ENCODE peak calls at places on chromosomes 7 and 10, in seven cellular contexts. One of them, this sample, is unnamed.

GRCh38 chr7:158759749-158760444 is 55.3 kb upstream of the NCAPG2 start:
- DNase-seq in H4: no peak
- DNase-seq in brain pericyte: no peak
- DNase-seq in Panc1: no peak
- DNase-seq in activated T-cell treated with anti-CD3 and anti-CD28 coated beads, Interleukin-2, amount 50 U/mL, for 72 hours: no peak
- DNase-seq in GM04504: no peak
- DNase-seq in KBM-7: no peak
- DNase-seq in this sample: no peak

GRCh38 chr10:112311481-112311880 is 28.3 kb downstream of the TECTB start:
- DNase-seq in H4: no peak
- DNase-seq in brain pericyte: no peak
- DNase-seq in activated T-cell treated with anti-CD3 and anti-CD28 coated beads, Interleukin-2, amount 50 U/mL, for 72 hours: no peak
- DNase-seq in KBM-7: no peak
- DNase-seq in GM04504: no peak
- DNase-seq in Panc1: no peak
- DNase-seq in this sample: no peak

GRCh38 chr7:112422842-112423496 is 27.3 kb upstream of the IFRD1 start:
- DNase-seq in KBM-7: peak; percentile 78
- DNase-seq in brain pericyte: peak; percentile 68
- DNase-seq in Panc1: no peak
- DNase-seq in H4: peak; percentile 89
- DNase-seq in GM04504: peak; percentile 92
- DNase-seq in activated T-cell treated with anti-CD3 and anti-CD28 coated beads, Interleukin-2, amount 50 U/mL, for 72 hours: peak; percentile 18
- DNase-seq in this sample: peak; percentile 37

GRCh38 chr7:149662591-149663095 is 110.7 kb downstream of the ZNF467 start:
- DNase-seq in GM04504: peak; percentile 24
- DNase-seq in brain pericyte: no peak
- DNase-seq in KBM-7: peak; percentile 92
- DNase-seq in H4: peak; percentile 40
- DNase-seq in activated T-cell treated with anti-CD3 and anti-CD28 coated beads, Interleukin-2, amount 50 U/mL, for 72 hours: peak; percentile 75
- DNase-seq in Panc1: peak; percentile 43
- DNase-seq in this sample: peak; percentile 76

GRCh38 chr10:95566121-95566520 is 5.0 kb upstream of the SORBS1 start:
- DNase-seq in activated T-cell treated with anti-CD3 and anti-CD28 coated beads, Interleukin-2, amount 50 U/mL, for 72 hours: no peak
- DNase-seq in KBM-7: no peak
- DNase-seq in GM04504: no peak
- DNase-seq in brain pericyte: no peak
- DNase-seq in Panc1: no peak
- DNase-seq in H4: no peak
- DNase-seq in this sample: no peak

GRCh38 chr7:68807681-68808080 is 790.6 kb upstream of the AUTS2 start:
- DNase-seq in activated T-cell treated with anti-CD3 and anti-CD28 coated beads, Interleukin-2, amount 50 U/mL, for 72 hours: no peak
- DNase-seq in KBM-7: no peak
- DNase-seq in H4: no peak
- DNase-seq in Panc1: no peak
- DNase-seq in brain pericyte: no peak
- DNase-seq in GM04504: no peak
- DNase-seq in this sample: no peak

GRCh38 chr7:66921918-66922486 is 977 bp downstream of the TMEM248 start:
- DNase-seq in KBM-7: peak; percentile 53
- DNase-seq in GM04504: no peak
- DNase-seq in brain pericyte: no peak
- DNase-seq in H4: no peak
- DNase-seq in Panc1: no peak
- DNase-seq in activated T-cell treated with anti-CD3 and anti-CD28 coated beads, Interleukin-2, amount 50 U/mL, for 72 hours: peak; percentile 10
- DNase-seq in this sample: peak; percentile 20

GRCh38 chr10:72261323-72262018 is 12.3 kb upstream of the DDIT4 start:
- DNase-seq in activated T-cell treated with anti-CD3 and anti-CD28 coated beads, Interleukin-2, amount 50 U/mL, for 72 hours: peak; percentile 85
- DNase-seq in KBM-7: no peak
- DNase-seq in H4: no peak
- DNase-seq in Panc1: no peak
- DNase-seq in brain pericyte: no peak
- DNase-seq in GM04504: no peak
- DNase-seq in this sample: peak; percentile 73

GRCh38 chr10:14838582-14839304 is 637 bp downstream of the HSPA14 start:
- DNase-seq in Panc1: no peak
- DNase-seq in KBM-7: peak; percentile 40
- DNase-seq in brain pericyte: no peak
- DNase-seq in H4: no peak
- DNase-seq in GM04504: no peak
- DNase-seq in activated T-cell treated with anti-CD3 and anti-CD28 coated beads, Interleukin-2, amount 50 U/mL, for 72 hours: peak; percentile 30
- DNase-seq in this sample: peak; percentile 45

GRCh38 chr10:116974442-116975005 is 30.5 kb downstream of the SHTN1 start:
- DNase-seq in brain pericyte: no peak
- DNase-seq in H4: peak; percentile 53
- DNase-seq in Panc1: no peak
- DNase-seq in activated T-cell treated with anti-CD3 and anti-CD28 coated beads, Interleukin-2, amount 50 U/mL, for 72 hours: no peak
- DNase-seq in KBM-7: no peak
- DNase-seq in GM04504: peak; percentile 37
- DNase-seq in this sample: no peak

GRCh38 chr10:103153765-103154197 is 39.3 kb downstream of the NT5C2 start:
- DNase-seq in activated T-cell treated with anti-CD3 and anti-CD28 coated beads, Interleukin-2, amount 50 U/mL, for 72 hours: no peak
- DNase-seq in H4: peak; percentile 11
- DNase-seq in GM04504: no peak
- DNase-seq in Panc1: no peak
- DNase-seq in KBM-7: no peak
- DNase-seq in brain pericyte: no peak
- DNase-seq in this sample: no peak

GRCh38 chr10:32331606-32332005 is 15.4 kb downstream of the EPC1 start:
- DNase-seq in Panc1: no peak
- DNase-seq in brain pericyte: no peak
- DNase-seq in KBM-7: no peak
- DNase-seq in activated T-cell treated with anti-CD3 and anti-CD28 coated beads, Interleukin-2, amount 50 U/mL, for 72 hours: no peak
- DNase-seq in H4: no peak
- DNase-seq in GM04504: no peak
- DNase-seq in this sample: no peak

GRCh38 chr7:121006731-121007315 is 18.3 kb downstream of the CPED1 start:
- DNase-seq in H4: no peak
- DNase-seq in Panc1: no peak
- DNase-seq in brain pericyte: no peak
- DNase-seq in KBM-7: peak; percentile 28
- DNase-seq in activated T-cell treated with anti-CD3 and anti-CD28 coated beads, Interleukin-2, amount 50 U/mL, for 72 hours: no peak
- DNase-seq in GM04504: no peak
- DNase-seq in this sample: no peak

GRCh38 chr7:1193593-1194424 is 33.8 kb upstream of the ZFAND2A start:
- DNase-seq in KBM-7: peak; percentile 41
- DNase-seq in brain pericyte: no peak
- DNase-seq in activated T-cell treated with anti-CD3 and anti-CD28 coated beads, Interleukin-2, amount 50 U/mL, for 72 hours: peak; percentile 44
- DNase-seq in H4: peak; percentile 84
- DNase-seq in Panc1: no peak
- DNase-seq in GM04504: no peak
- DNase-seq in this sample: peak; percentile 53

GRCh38 chr7:43872401-43873165 is 3.3 kb upstream of the MRPS24 start:
- DNase-seq in GM04504: peak; percentile 83
- DNase-seq in KBM-7: no peak
- DNase-seq in brain pericyte: no peak
- DNase-seq in Panc1: no peak
- DNase-seq in H4: peak; percentile 89
- DNase-seq in activated T-cell treated with anti-CD3 and anti-CD28 coated beads, Interleukin-2, amount 50 U/mL, for 72 hours: no peak
- DNase-seq in this sample: no peak

GRCh38 chr10:83592337-83592935 is 546.9 kb upstream of the GHITM start:
- DNase-seq in Panc1: no peak
- DNase-seq in activated T-cell treated with anti-CD3 and anti-CD28 coated beads, Interleukin-2, amount 50 U/mL, for 72 hours: no peak
- DNase-seq in H4: no peak
- DNase-seq in KBM-7: no peak
- DNase-seq in brain pericyte: no peak
- DNase-seq in GM04504: no peak
- DNase-seq in this sample: no peak

GRCh38 chr7:137820677-137821420 is 25.9 kb downstream of the DGKI start:
- DNase-seq in KBM-7: no peak
- DNase-seq in Panc1: no peak
- DNase-seq in activated T-cell treated with anti-CD3 and anti-CD28 coated beads, Interleukin-2, amount 50 U/mL, for 72 hours: no peak
- DNase-seq in GM04504: peak; percentile 28
- DNase-seq in H4: no peak
- DNase-seq in brain pericyte: no peak
- DNase-seq in this sample: no peak

GRCh38 chr7:28301148-28301641 is 111.1 kb upstream of the CREB5 start:
- DNase-seq in GM04504: no peak
- DNase-seq in brain pericyte: no peak
- DNase-seq in activated T-cell treated with anti-CD3 and anti-CD28 coated beads, Interleukin-2, amount 50 U/mL, for 72 hours: no peak
- DNase-seq in KBM-7: no peak
- DNase-seq in H4: no peak
- DNase-seq in Panc1: no peak
- DNase-seq in this sample: no peak

GRCh38 chr10:133355991-133356390 is 1.8 kb downstream of the FUOM start:
- DNase-seq in activated T-cell treated with anti-CD3 and anti-CD28 coated beads, Interleukin-2, amount 50 U/mL, for 72 hours: no peak
- DNase-seq in H4: no peak
- DNase-seq in GM04504: no peak
- DNase-seq in KBM-7: no peak
- DNase-seq in Panc1: no peak
- DNase-seq in brain pericyte: no peak
- DNase-seq in this sample: no peak

GRCh38 chr7:133364959-133365680 is 112.2 kb downstream of the EXOC4 start:
- DNase-seq in GM04504: no peak
- DNase-seq in activated T-cell treated with anti-CD3 and anti-CD28 coated beads, Interleukin-2, amount 50 U/mL, for 72 hours: no peak
- DNase-seq in Panc1: no peak
- DNase-seq in brain pericyte: no peak
- DNase-seq in KBM-7: peak; percentile 20
- DNase-seq in H4: no peak
- DNase-seq in this sample: no peak

GRCh38 chr7:93914581-93915066 is 6.9 kb upstream of the GNG11 start:
- DNase-seq in Panc1: no peak
- DNase-seq in H4: peak; percentile 64
- DNase-seq in brain pericyte: no peak
- DNase-seq in KBM-7: no peak
- DNase-seq in activated T-cell treated with anti-CD3 and anti-CD28 coated beads, Interleukin-2, amount 50 U/mL, for 72 hours: no peak
- DNase-seq in GM04504: no peak
- DNase-seq in this sample: no peak

GRCh38 chr7:38756521-38756920 is 125.3 kb upstream of the AMPH start:
- DNase-seq in Panc1: no peak
- DNase-seq in activated T-cell treated with anti-CD3 and anti-CD28 coated beads, Interleukin-2, amount 50 U/mL, for 72 hours: no peak
- DNase-seq in GM04504: no peak
- DNase-seq in brain pericyte: no peak
- DNase-seq in H4: no peak
- DNase-seq in KBM-7: no peak
- DNase-seq in this sample: no peak

GRCh38 chr10:129108378-129108777 is 358.7 kb upstream of the MGMT start:
- DNase-seq in activated T-cell treated with anti-CD3 and anti-CD28 coated beads, Interleukin-2, amount 50 U/mL, for 72 hours: no peak
- DNase-seq in KBM-7: no peak
- DNase-seq in Panc1: no peak
- DNase-seq in H4: no peak
- DNase-seq in brain pericyte: no peak
- DNase-seq in GM04504: no peak
- DNase-seq in this sample: no peak

GRCh38 chr10:71219918-71220688 is 7.7 kb downstream of the UNC5B start:
- DNase-seq in H4: no peak
- DNase-seq in GM04504: no peak
- DNase-seq in activated T-cell treated with anti-CD3 and anti-CD28 coated beads, Interleukin-2, amount 50 U/mL, for 72 hours: no peak
- DNase-seq in KBM-7: no peak
- DNase-seq in brain pericyte: no peak
- DNase-seq in Panc1: no peak
- DNase-seq in this sample: no peak

GRCh38 chr10:123044391-123044790 is 35.6 kb downstream of the ACADSB start:
- DNase-seq in brain pericyte: no peak
- DNase-seq in Panc1: no peak
- DNase-seq in GM04504: no peak
- DNase-seq in activated T-cell treated with anti-CD3 and anti-CD28 coated beads, Interleukin-2, amount 50 U/mL, for 72 hours: no peak
- DNase-seq in KBM-7: peak; percentile 37
- DNase-seq in H4: no peak
- DNase-seq in this sample: no peak

GRCh38 chr10:96524745-96525144 is 11.0 kb upstream of the TLL2 start:
- DNase-seq in H4: no peak
- DNase-seq in activated T-cell treated with anti-CD3 and anti-CD28 coated beads, Interleukin-2, amount 50 U/mL, for 72 hours: no peak
- DNase-seq in Panc1: no peak
- DNase-seq in GM04504: no peak
- DNase-seq in KBM-7: no peak
- DNase-seq in brain pericyte: no peak
- DNase-seq in this sample: no peak

GRCh38 chr7:19016140-19016539 is 101.3 kb downstream of the TWIST1 start:
- DNase-seq in GM04504: no peak
- DNase-seq in activated T-cell treated with anti-CD3 and anti-CD28 coated beads, Interleukin-2, amount 50 U/mL, for 72 hours: no peak
- DNase-seq in brain pericyte: no peak
- DNase-seq in KBM-7: no peak
- DNase-seq in H4: no peak
- DNase-seq in Panc1: no peak
- DNase-seq in this sample: no peak

GRCh38 chr10:48931188-48931587 is 8.5 kb downstream of the LRRC18 start:
- DNase-seq in GM04504: no peak
- DNase-seq in activated T-cell treated with anti-CD3 and anti-CD28 coated beads, Interleukin-2, amount 50 U/mL, for 72 hours: no peak
- DNase-seq in Panc1: no peak
- DNase-seq in KBM-7: peak; percentile 16
- DNase-seq in brain pericyte: no peak
- DNase-seq in H4: no peak
- DNase-seq in this sample: no peak

GRCh38 chr7:128378637-128379036 is 17.1 kb upstream of the PRRT4 start:
- DNase-seq in Panc1: no peak
- DNase-seq in H4: no peak
- DNase-seq in activated T-cell treated with anti-CD3 and anti-CD28 coated beads, Interleukin-2, amount 50 U/mL, for 72 hours: no peak
- DNase-seq in GM04504: no peak
- DNase-seq in KBM-7: no peak
- DNase-seq in brain pericyte: no peak
- DNase-seq in this sample: no peak

GRCh38 chr10:1570652-1571051 is 166.7 kb downstream of the ADARB2 start:
- DNase-seq in KBM-7: no peak
- DNase-seq in activated T-cell treated with anti-CD3 and anti-CD28 coated beads, Interleukin-2, amount 50 U/mL, for 72 hours: no peak
- DNase-seq in Panc1: no peak
- DNase-seq in H4: no peak
- DNase-seq in brain pericyte: no peak
- DNase-seq in GM04504: no peak
- DNase-seq in this sample: no peak

GRCh38 chr7:55020481-55020871 is 1.7 kb downstream of the EGFR start:
- DNase-seq in activated T-cell treated with anti-CD3 and anti-CD28 coated beads, Interleukin-2, amount 50 U/mL, for 72 hours: no peak
- DNase-seq in GM04504: no peak
- DNase-seq in Panc1: no peak
- DNase-seq in KBM-7: no peak
- DNase-seq in brain pericyte: no peak
- DNase-seq in H4: peak; percentile 71
- DNase-seq in this sample: no peak

GRCh38 chr10:62081322-62081945 is 179.9 kb downstream of the ARID5B start:
- DNase-seq in activated T-cell treated with anti-CD3 and anti-CD28 coated beads, Interleukin-2, amount 50 U/mL, for 72 hours: no peak
- DNase-seq in GM04504: no peak
- DNase-seq in KBM-7: peak; percentile 20
- DNase-seq in H4: no peak
- DNase-seq in Panc1: no peak
- DNase-seq in brain pericyte: no peak
- DNase-seq in this sample: no peak

GRCh38 chr7:155962191-155962967 is 150.1 kb upstream of the SHH start:
- DNase-seq in H4: peak; percentile 93
- DNase-seq in brain pericyte: no peak
- DNase-seq in GM04504: no peak
- DNase-seq in Panc1: no peak
- DNase-seq in activated T-cell treated with anti-CD3 and anti-CD28 coated beads, Interleukin-2, amount 50 U/mL, for 72 hours: peak; percentile 69
- DNase-seq in KBM-7: no peak
- DNase-seq in this sample: peak; percentile 53

GRCh38 chr7:151940048-151940845 is 16.0 kb upstream of the GALNTL5 start:
- DNase-seq in activated T-cell treated with anti-CD3 and anti-CD28 coated beads, Interleukin-2, amount 50 U/mL, for 72 hours: no peak
- DNase-seq in KBM-7: no peak
- DNase-seq in brain pericyte: no peak
- DNase-seq in GM04504: peak; percentile 40
- DNase-seq in H4: peak; percentile 69
- DNase-seq in Panc1: peak; percentile 50
- DNase-seq in this sample: no peak

GRCh38 chr7:41448104-41448503 is 254.8 kb downstream of the INHBA start:
- DNase-seq in KBM-7: no peak
- DNase-seq in activated T-cell treated with anti-CD3 and anti-CD28 coated beads, Interleukin-2, amount 50 U/mL, for 72 hours: no peak
- DNase-seq in H4: no peak
- DNase-seq in brain pericyte: no peak
- DNase-seq in GM04504: peak; percentile 15
- DNase-seq in Panc1: no peak
- DNase-seq in this sample: no peak

GRCh38 chr10:49568235-49568634 is 29.3 kb upstream of the ERCC6 start:
- DNase-seq in H4: no peak
- DNase-seq in Panc1: no peak
- DNase-seq in KBM-7: no peak
- DNase-seq in brain pericyte: no peak
- DNase-seq in activated T-cell treated with anti-CD3 and anti-CD28 coated beads, Interleukin-2, amount 50 U/mL, for 72 hours: peak; percentile 14
- DNase-seq in GM04504: no peak
- DNase-seq in this sample: peak; percentile 6